ENCODE peak calls at places on chromosome 4, in four cellular contexts. One of them, this sample, is unnamed.

GRCh38 chr4:80202190-80202711 is 4.9 kb downstream of the PRDM8 start:
- DNase-seq in activated CD4-positive, alpha-beta T cell treated with anti-CD3 and anti-CD28 coated beads, Interleukin-2, amount 50 U/mL, for 1 hour: peak
- DNase-seq in choroid plexus epithelial cell: peak
- DNase-seq in ACHN: peak
- DNase-seq in this sample: peak

GRCh38 chr4:92303621-92304027 is at the start of gene GRID2:
- DNase-seq in activated CD4-positive, alpha-beta T cell treated with anti-CD3 and anti-CD28 coated beads, Interleukin-2, amount 50 U/mL, for 1 hour: no peak
- DNase-seq in choroid plexus epithelial cell: peak
- DNase-seq in ACHN: peak
- DNase-seq in this sample: no peak

GRCh38 chr4:182240161-182241130 is 2.8 kb upstream of the TENM3 start:
- DNase-seq in activated CD4-positive, alpha-beta T cell treated with anti-CD3 and anti-CD28 coated beads, Interleukin-2, amount 50 U/mL, for 1 hour: no peak
- DNase-seq in choroid plexus epithelial cell: peak
- DNase-seq in ACHN: peak
- DNase-seq in this sample: no peak

GRCh38 chr4:27316176-27316575 is 455.5 kb downstream of the STIM2 start:
- DNase-seq in activated CD4-positive, alpha-beta T cell treated with anti-CD3 and anti-CD28 coated beads, Interleukin-2, amount 50 U/mL, for 1 hour: no peak
- DNase-seq in choroid plexus epithelial cell: no peak
- DNase-seq in ACHN: no peak
- DNase-seq in this sample: no peak

GRCh38 chr4:101304916-101305315 is 42.4 kb downstream of the PPP3CA start:
- DNase-seq in activated CD4-positive, alpha-beta T cell treated with anti-CD3 and anti-CD28 coated beads, Interleukin-2, amount 50 U/mL, for 1 hour: no peak
- DNase-seq in choroid plexus epithelial cell: peak
- DNase-seq in ACHN: no peak
- DNase-seq in this sample: no peak

GRCh38 chr4:23945521-23946017 is 55.7 kb upstream of the PPARGC1A start:
- DNase-seq in activated CD4-positive, alpha-beta T cell treated with anti-CD3 and anti-CD28 coated beads, Interleukin-2, amount 50 U/mL, for 1 hour: no peak
- DNase-seq in choroid plexus epithelial cell: peak
- DNase-seq in ACHN: peak
- DNase-seq in this sample: no peak

GRCh38 chr4:17613761-17614415 is 553 bp upstream of the MED28 start:
- DNase-seq in activated CD4-positive, alpha-beta T cell treated with anti-CD3 and anti-CD28 coated beads, Interleukin-2, amount 50 U/mL, for 1 hour: peak
- DNase-seq in choroid plexus epithelial cell: peak
- DNase-seq in ACHN: peak
- DNase-seq in this sample: no peak

GRCh38 chr4:122803788-122804208 is 22.8 kb upstream of the FGF2 start:
- DNase-seq in activated CD4-positive, alpha-beta T cell treated with anti-CD3 and anti-CD28 coated beads, Interleukin-2, amount 50 U/mL, for 1 hour: no peak
- DNase-seq in choroid plexus epithelial cell: peak
- DNase-seq in ACHN: no peak
- DNase-seq in this sample: no peak

GRCh38 chr4:7861440-7861881 is 78.2 kb downstream of the AFAP1 start:
- DNase-seq in activated CD4-positive, alpha-beta T cell treated with anti-CD3 and anti-CD28 coated beads, Interleukin-2, amount 50 U/mL, for 1 hour: no peak
- DNase-seq in choroid plexus epithelial cell: peak
- DNase-seq in ACHN: peak
- DNase-seq in this sample: no peak

GRCh38 chr4:16196482-16197393 is 29.5 kb downstream of the TAPT1 start:
- DNase-seq in activated CD4-positive, alpha-beta T cell treated with anti-CD3 and anti-CD28 coated beads, Interleukin-2, amount 50 U/mL, for 1 hour: no peak
- DNase-seq in choroid plexus epithelial cell: peak
- DNase-seq in ACHN: peak
- DNase-seq in this sample: no peak

GRCh38 chr4:6840062-6840976 is 57.8 kb downstream of the KIAA0232 start:
- DNase-seq in activated CD4-positive, alpha-beta T cell treated with anti-CD3 and anti-CD28 coated beads, Interleukin-2, amount 50 U/mL, for 1 hour: no peak
- DNase-seq in choroid plexus epithelial cell: peak
- DNase-seq in ACHN: no peak
- DNase-seq in this sample: no peak

GRCh38 chr4:30866907-30867306 is 146.7 kb downstream of the PCDH7 start:
- DNase-seq in activated CD4-positive, alpha-beta T cell treated with anti-CD3 and anti-CD28 coated beads, Interleukin-2, amount 50 U/mL, for 1 hour: no peak
- DNase-seq in choroid plexus epithelial cell: no peak
- DNase-seq in ACHN: no peak
- DNase-seq in this sample: no peak

GRCh38 chr4:1471443-1472147 is 65.4 kb upstream of the NKX1-1 start:
- DNase-seq in activated CD4-positive, alpha-beta T cell treated with anti-CD3 and anti-CD28 coated beads, Interleukin-2, amount 50 U/mL, for 1 hour: no peak
- DNase-seq in choroid plexus epithelial cell: no peak
- DNase-seq in ACHN: no peak
- DNase-seq in this sample: no peak

GRCh38 chr4:99885063-99885664 is 9.1 kb downstream of the LAMTOR3 start:
- DNase-seq in activated CD4-positive, alpha-beta T cell treated with anti-CD3 and anti-CD28 coated beads, Interleukin-2, amount 50 U/mL, for 1 hour: peak
- DNase-seq in choroid plexus epithelial cell: peak
- DNase-seq in ACHN: peak
- DNase-seq in this sample: peak

GRCh38 chr4:58192217-58192616 is 1082.0 kb upstream of the IGFBP7 start:
- DNase-seq in activated CD4-positive, alpha-beta T cell treated with anti-CD3 and anti-CD28 coated beads, Interleukin-2, amount 50 U/mL, for 1 hour: no peak
- DNase-seq in choroid plexus epithelial cell: no peak
- DNase-seq in ACHN: no peak
- DNase-seq in this sample: no peak

GRCh38 chr4:24321151-24321550 is 263.2 kb downstream of the DHX15 start:
- DNase-seq in activated CD4-positive, alpha-beta T cell treated with anti-CD3 and anti-CD28 coated beads, Interleukin-2, amount 50 U/mL, for 1 hour: no peak
- DNase-seq in choroid plexus epithelial cell: no peak
- DNase-seq in ACHN: no peak
- DNase-seq in this sample: no peak